ENCODE peak calls at places on chromosomes 16 and 17, in six cellular contexts. T is NCI-H510A treated with DMSO at 0.1 percent for 48 hours; W is HL-60; B is AG08396; D is stimulated activated CD4-positive, alpha-beta T cell treated with anti-CD3 and anti-CD28 coated beads, Interleukin-12 subunit alpha, Interleukin-12 subunit beta, amount 100 ng/mL, for 4 hours; F is A673. O is an unnamed sample.

GRCh38 chr16:84053237-84053636 is 10.6 kb upstream of the SLC38A8 start:
- DNase-seq in W (no peak), B (no peak), F (no peak), T (no peak), D (no peak), O (peak; percentile 15)

GRCh38 chr17:778096-778495 is 4.0 kb downstream of the GLOD4 start:
- DNase-seq in F (no peak), W (no peak), T (no peak), B (no peak), D (no peak), O (no peak)

GRCh38 chr16:57084257-57084770 is 8.1 kb upstream of the CPNE2 start:
- DNase-seq in W (peak; percentile 87), B (peak; percentile 86), T (peak; percentile 15), F (peak; percentile 87), D (peak; percentile 58), O (peak; percentile 87)

GRCh38 chr16:80041399-80041798 is 440.9 kb upstream of the MAF start:
- DNase-seq in W (no peak), B (no peak), D (no peak), F (no peak), T (no peak), O (no peak)

GRCh38 chr16:57863434-57864160 is 61.3 kb upstream of the KIFC3 start:
- DNase-seq in W (peak; percentile 27), D (no peak), B (peak; percentile 72), T (peak; percentile 72), F (peak; percentile 98), O (peak; percentile 76)

GRCh38 chr16:61323456-61323855 is 712.8 kb downstream of the CDH8 start:
- DNase-seq in W (no peak), B (no peak), F (peak; percentile 50), D (no peak), T (no peak), O (no peak)

GRCh38 chr17:2995362-2995761 is 68.0 kb downstream of the OR1D5 start:
- DNase-seq in W (no peak), T (no peak), D (no peak), F (no peak), B (no peak), O (no peak)

GRCh38 chr16:72637306-72637705 is 410.6 kb downstream of the ZFHX3 start:
- DNase-seq in F (no peak), T (no peak), B (peak; percentile 37), D (no peak), W (no peak), O (no peak)

GRCh38 chr16:64121473-64121872 is 1000.4 kb downstream of the CDH11 start:
- DNase-seq in W (no peak), B (no peak), D (no peak), T (no peak), F (no peak), O (no peak)

GRCh38 chr17:63928172-63928666 is 3.9 kb downstream of the CD79B start:
- DNase-seq in B (no peak), D (no peak), W (no peak), T (no peak), F (no peak), O (peak; percentile 38)

GRCh38 chr16:87809150-87809902 is 43.5 kb upstream of the KLHDC4 start:
- DNase-seq in D (no peak), W (peak; percentile 15), B (no peak), F (peak; percentile 55), T (no peak), O (no peak)

GRCh38 chr16:57252148-57252721 is 7.2 kb downstream of the ARL2BP start:
- DNase-seq in B (no peak), D (no peak), F (no peak), W (no peak), T (no peak), O (peak; percentile 92)

GRCh38 chr17:79942591-79943353 is 92.9 kb downstream of the TBC1D16 start:
- DNase-seq in T (no peak), W (no peak), D (no peak), F (no peak), B (peak; percentile 77), O (peak; percentile 70)

GRCh38 chr17:44187131-44187899 is 543 bp downstream of the TMUB2 start:
- DNase-seq in T (no peak), D (no peak), F (no peak), B (no peak), W (no peak), O (peak; percentile 93)

GRCh38 chr17:9768381-9768934 is 22.9 kb downstream of the DHRS7C start:
- DNase-seq in F (peak; percentile 72), B (peak; percentile 29), W (no peak), T (peak; percentile 50), D (no peak), O (no peak)

GRCh38 chr16:1099224-1100083 is 3.4 kb upstream of the C1QTNF8 start:
- DNase-seq in F (no peak), B (no peak), T (no peak), D (no peak), W (no peak), O (no peak)

GRCh38 chr16:66927012-66927436 is 1.7 kb upstream of the RRAD start:
- DNase-seq in F (no peak), W (no peak), D (no peak), T (no peak), B (peak; percentile 90), O (peak; percentile 81)

GRCh38 chr17:39669897-39670735 is 1.9 kb downstream of the PNMT start:
- DNase-seq in B (no peak), T (no peak), F (no peak), W (no peak), D (no peak), O (peak; percentile 74)